ENCODE peak calls at places on chromosome 7, in nine cellular contexts. G is lung, Z is anterior cingulate cortex, X is Ammon's horn, R is HEK293T, D is NCI-H1092 treated with DMSO at 0.1 percent for 48 hours, F is lower lobe of right lung, U is frontal cortex, J is GDM1. W is an unnamed sample.

GRCh38 chr7:77327067-77327931 is 88.8 kb downstream of the GSAP start:
- DNase-seq in J (peak), F (peak), G (peak), D (peak), Z (no peak), U (no peak), R (no peak), X (no peak), W (peak)

GRCh38 chr7:2560175-2560695 is 1.5 kb downstream of the IQCE start:
- DNase-seq in G (no peak), F (no peak), U (no peak), X (no peak), D (no peak), J (no peak), Z (no peak), R (no peak), W (peak)

GRCh38 chr7:47896809-47897423 is 51.4 kb downstream of the PKD1L1 start:
- DNase-seq in F (no peak), Z (no peak), R (no peak), X (no peak), D (no peak), U (no peak), J (no peak), G (no peak), W (no peak)

GRCh38 chr7:149884016-149884415 is 10.2 kb downstream of the ATP6V0E2 start:
- DNase-seq in J (no peak), Z (no peak), D (no peak), R (no peak), G (peak), F (no peak), U (no peak), X (peak), W (no peak)

GRCh38 chr7:117098457-117098856 is 145.2 kb downstream of the ST7 start:
- DNase-seq in J (no peak), X (no peak), R (no peak), Z (no peak), U (no peak), G (no peak), F (no peak), D (no peak), W (peak)

GRCh38 chr7:145928937-145929336 is 187.7 kb upstream of the CNTNAP2 start:
- DNase-seq in F (no peak), U (no peak), X (no peak), J (no peak), Z (no peak), G (no peak), D (no peak), R (no peak), W (no peak)

GRCh38 chr7:73615886-73616285 is 8.4 kb downstream of the MLXIPL start:
- DNase-seq in U (no peak), Z (no peak), F (no peak), J (no peak), R (no peak), D (no peak), X (no peak), G (no peak), W (no peak)

GRCh38 chr7:130071701-130072622 is 1.6 kb downstream of the KLHDC10 start:
- DNase-seq in G (peak), F (no peak), D (peak), J (peak), U (peak), Z (peak), R (peak), X (peak), W (peak)

GRCh38 chr7:129435414-129435829 is 1.2 kb downstream of the STRIP2 start:
- DNase-seq in G (no peak), J (no peak), D (no peak), F (no peak), R (no peak), X (no peak), U (no peak), Z (no peak), W (no peak)

GRCh38 chr7:124688991-124689390 is 76.6 kb downstream of the GPR37 start:
- DNase-seq in U (no peak), F (no peak), J (no peak), Z (no peak), G (no peak), D (no peak), R (no peak), X (no peak), W (peak)

GRCh38 chr7:155533827-155534690 is 12.3 kb downstream of the CNPY1 start:
- DNase-seq in U (peak), R (peak), G (no peak), Z (no peak), F (no peak), X (no peak), J (no peak), D (peak), W (no peak)

GRCh38 chr7:25382175-25382574 is 153.9 kb upstream of the NPVF start:
- DNase-seq in F (no peak), D (no peak), J (no peak), U (no peak), X (no peak), G (no peak), Z (no peak), R (no peak), W (no peak)

GRCh38 chr7:39700165-39700564 is 76.8 kb downstream of the RALA start:
- DNase-seq in U (no peak), F (no peak), G (no peak), R (no peak), Z (no peak), J (no peak), D (no peak), X (no peak), W (no peak)

GRCh38 chr7:149706398-149706797 is 67.0 kb downstream of the ZNF467 start:
- DNase-seq in G (no peak), X (no peak), Z (no peak), F (peak), J (no peak), R (no peak), U (no peak), D (no peak), W (no peak)

GRCh38 chr7:150927157-150927953 is 50.8 kb downstream of the KCNH2 start:
- DNase-seq in X (no peak), D (no peak), R (no peak), J (no peak), U (no peak), G (no peak), F (no peak), Z (no peak), W (no peak)

GRCh38 chr7:142542938-142543337 is 206.3 kb upstream of the PRSS1 start:
- DNase-seq in Z (no peak), U (no peak), D (no peak), J (peak), X (no peak), R (no peak), F (no peak), G (no peak), W (no peak)

GRCh38 chr7:77537136-77537594 is at the start of gene PTPN12:
- DNase-seq in Z (peak), U (no peak), D (peak), R (peak), J (no peak), G (no peak), X (no peak), F (no peak), W (no peak)

GRCh38 chr7:105675873-105676484 is 94.7 kb upstream of the EFCAB10 start:
- DNase-seq in R (no peak), F (peak), Z (no peak), X (no peak), G (no peak), D (peak), J (peak), U (no peak), W (no peak)

GRCh38 chr7:45702751-45703150 is 128.6 kb downstream of the ADCY1 start:
- DNase-seq in U (no peak), X (no peak), Z (no peak), R (no peak), F (no peak), G (no peak), J (no peak), D (no peak), W (no peak)

GRCh38 chr7:77657427-77658331 is 38.6 kb upstream of the RSBN1L start:
- DNase-seq in G (no peak), X (peak), J (no peak), U (peak), D (peak), F (no peak), Z (no peak), R (peak), W (peak)

GRCh38 chr7:2478387-2478760 is 2.2 kb upstream of the GRIFIN start:
- DNase-seq in J (no peak), F (peak), Z (peak), D (peak), U (peak), R (no peak), X (peak), G (peak), W (peak)

W was measured in PC-3.